ENCODE peak calls at places on chromosomes 4 and X, in eight cellular contexts. F, X, S, A, H, D, I and T are unnamed samples.

GRCh38 chrX:150352114-150352513 is 11.0 kb upstream of the MAMLD1 start:
- DNase-seq in F (no peak), X (no peak), S (peak; percentile 13), A (no peak), H (peak; percentile 11), D (no peak), I (no peak), T (no peak)

GRCh38 chrX:22686138-22686541 is 313.6 kb upstream of the DDX53 start:
- DNase-seq in F (no peak), X (no peak), S (no peak), A (no peak), H (no peak), D (no peak), I (peak; percentile 35), T (no peak)

GRCh38 chr4:99669084-99669483 is 11.5 kb upstream of the C4orf54 start:
- DNase-seq in F (no peak), X (no peak), S (peak; percentile 23), A (no peak), H (no peak), D (no peak), I (no peak), T (no peak)

GRCh38 chr4:7805533-7806079 is 134.1 kb downstream of the AFAP1 start:
- DNase-seq in F (no peak), X (no peak), S (peak; percentile 81), A (no peak), H (peak; percentile 95), D (no peak), I (no peak), T (peak; percentile 57)

GRCh38 chr4:173410106-173410505 is 11.2 kb upstream of the SCRG1 start:
- DNase-seq in F (no peak), X (no peak), S (no peak), A (no peak), H (no peak), D (no peak), I (no peak), T (no peak)

GRCh38 chr4:122700178-122700725 is 32.3 kb upstream of the BBS12 start:
- DNase-seq in F (no peak), X (peak; percentile 50), S (peak; percentile 40), A (no peak), H (peak; percentile 6), D (peak; percentile 18), I (peak; percentile 12), T (peak; percentile 78)

GRCh38 chr4:52507774-52508173 is 151.3 kb downstream of the USP46 start:
- DNase-seq in F (no peak), X (no peak), S (no peak), A (no peak), H (no peak), D (no peak), I (no peak), T (no peak)

GRCh38 chr4:7862561-7863200 is 77.0 kb downstream of the AFAP1 start:
- DNase-seq in F (no peak), X (no peak), S (no peak), A (no peak), H (no peak), D (no peak), I (no peak), T (no peak)

GRCh38 chr4:48831532-48832015 is 686 bp downstream of the OCIAD1 start:
- DNase-seq in F (peak; percentile 58), X (no peak), S (peak; percentile 29), A (no peak), H (no peak), D (no peak), I (no peak), T (no peak)

DNA sequence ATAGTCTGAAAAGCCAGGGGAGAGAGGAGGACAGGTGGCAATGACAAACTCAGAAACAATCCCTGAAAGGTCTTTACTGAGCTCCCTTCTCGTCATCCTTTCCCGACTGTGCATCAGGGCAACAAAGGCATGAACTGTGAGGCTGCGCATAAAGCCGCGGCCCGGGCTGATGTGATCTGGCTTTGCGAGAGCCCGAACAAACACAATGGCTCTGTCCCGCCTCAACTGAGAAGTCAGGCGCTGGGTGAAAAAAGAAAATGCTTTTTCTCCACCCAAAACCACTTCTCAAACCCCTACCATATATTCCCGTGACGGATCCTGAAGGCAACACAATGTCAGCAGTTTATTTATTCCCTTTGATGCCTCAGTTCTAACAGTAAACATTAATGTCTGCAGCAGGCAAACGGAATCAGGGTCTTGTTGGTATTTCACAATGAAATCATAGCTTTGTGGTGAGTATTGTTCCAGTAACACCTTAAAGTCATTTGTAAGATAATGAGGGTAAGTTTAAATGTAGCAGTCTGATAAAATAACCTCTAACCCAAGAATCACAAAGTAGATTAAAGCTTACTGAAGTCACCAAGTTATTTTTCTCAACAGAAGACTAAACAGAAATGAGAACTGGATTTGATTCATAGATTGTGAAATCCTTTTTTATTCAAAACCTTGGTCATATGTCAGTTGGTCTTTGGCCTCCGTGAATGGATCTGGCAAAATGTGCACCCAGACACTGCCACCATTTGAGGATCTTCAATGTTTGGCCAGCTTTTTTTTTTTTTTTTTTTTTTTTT is 67.4 kb downstream of the APBB2 start:
- DNase-seq in F (no peak), X (no peak), S (peak; percentile 88), A (peak; percentile 45), H (no peak), D (no peak), I (no peak), T (peak; percentile 40)
- H3K27ac ChIP-seq in F (no peak overlapping the region), X (no peak overlapping the region), S (peak overlapping the region; percentile 84), A (no peak overlapping the region), H (peak overlapping the region; percentile 48), D (peak overlapping the region; percentile 87), I (peak overlapping the region; percentile 97), T (peak overlapping the region; percentile 39)

GRCh38 chrX:24023972-24024664 is 2.9 kb downstream of the KLHL15 start:
- DNase-seq in F (peak; percentile 42), X (no peak), S (peak; percentile 52), A (no peak), H (no peak), D (no peak), I (no peak), T (peak; percentile 38)

GRCh38 chrX:24025741-24026402 is 1.1 kb downstream of the KLHL15 start:
- DNase-seq in F (no peak), X (no peak), S (peak; percentile 80), A (peak; percentile 70), H (peak; percentile 82), D (peak; percentile 24), I (no peak), T (peak; percentile 71)

GRCh38 chrX:24023538-24023937 is 3.4 kb downstream of the KLHL15 start:
- DNase-seq in F (no peak), X (no peak), S (no peak), A (no peak), H (no peak), D (no peak), I (no peak), T (no peak)

GRCh38 chrX:24026403-24026801 is 584 bp downstream of the KLHL15 start:
- DNase-seq in F (peak; percentile 4), X (no peak), S (peak; percentile 38), A (no peak), H (peak; percentile 29), D (no peak), I (peak; percentile 48), T (peak; percentile 41)

DNA sequence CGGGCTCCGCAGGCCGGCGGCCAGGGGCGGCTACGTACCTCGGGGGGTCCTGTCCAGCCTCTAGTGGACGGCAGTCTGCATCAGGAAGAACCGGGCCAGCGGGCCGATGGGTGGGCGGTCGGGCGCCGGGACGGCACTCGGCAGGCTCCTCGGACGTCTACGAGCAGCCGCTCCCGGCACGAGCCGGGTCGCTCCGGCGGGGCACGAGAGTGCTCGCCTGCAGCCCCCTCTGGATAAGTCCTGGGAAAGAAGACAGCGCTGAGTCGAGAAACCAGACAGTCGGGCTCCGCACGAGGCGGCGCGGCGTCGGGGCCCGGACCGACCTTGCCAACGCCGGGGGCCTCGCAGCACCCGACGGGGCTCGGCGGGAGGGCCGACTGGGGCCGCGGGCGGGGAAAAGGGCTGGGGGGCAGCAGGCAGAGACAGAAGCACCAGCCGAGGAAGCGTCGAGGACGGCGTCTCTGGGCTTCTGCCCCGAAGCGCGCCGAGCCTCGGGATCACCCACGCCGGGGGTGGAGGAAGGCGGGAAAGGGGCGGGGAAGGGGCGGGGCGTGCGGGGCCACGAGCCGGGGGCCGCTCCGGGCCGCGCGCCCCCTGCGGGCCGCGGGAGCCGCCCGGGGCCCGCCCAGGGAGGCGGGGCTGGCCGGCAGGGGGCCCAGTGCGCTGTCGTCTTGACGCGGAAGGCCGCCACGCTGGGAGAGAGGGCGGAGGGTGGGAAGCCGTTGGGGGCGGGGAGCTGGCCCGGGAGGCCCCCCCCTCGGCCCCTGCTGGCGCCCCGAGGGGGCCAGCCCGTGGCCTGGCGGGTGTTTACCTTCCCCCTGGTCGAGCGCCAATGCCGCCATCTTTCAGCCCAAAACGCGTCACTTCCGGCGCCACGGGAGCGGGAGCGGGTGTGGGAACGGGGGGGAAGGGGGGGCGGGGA is 1.9 kb downstream of the KLHL15 start:
- DNase-seq in F (peak; percentile 88), X (peak; percentile 89), S (peak; percentile 94), A (peak; percentile 87), H (peak; percentile 93), D (peak; percentile 60), I (peak; percentile 91), T (peak; percentile 98)
- H3K4me2 ChIP-seq in F (peak overlapping the region; percentile 94), X (peak overlapping the region; percentile 99), S (peak overlapping the region; percentile 88), A (peak overlapping the region; percentile 82), H (peak overlapping the region; percentile 92), D (peak overlapping the region; percentile 87), I (peak overlapping the region; percentile 70), T (peak overlapping the region; percentile 75)

GRCh38 chr4:858136-858535 is 32.2 kb upstream of the CPLX1 start:
- DNase-seq in F (no peak), X (no peak), S (no peak), A (no peak), H (no peak), D (no peak), I (no peak), T (no peak)

GRCh38 chr4:854356-854755 is 28.4 kb upstream of the CPLX1 start:
- DNase-seq in F (no peak), X (no peak), S (no peak), A (no peak), H (no peak), D (no peak), I (no peak), T (no peak)

GRCh38 chr4:857461-857860 is 31.5 kb upstream of the CPLX1 start:
- DNase-seq in F (no peak), X (no peak), S (no peak), A (no peak), H (no peak), D (no peak), I (no peak), T (no peak)

GRCh38 chr4:858831-859451 is 33.0 kb upstream of the CPLX1 start:
- DNase-seq in F (no peak), X (no peak), S (no peak), A (no peak), H (no peak), D (no peak), I (peak; percentile 20), T (no peak)

DNA sequence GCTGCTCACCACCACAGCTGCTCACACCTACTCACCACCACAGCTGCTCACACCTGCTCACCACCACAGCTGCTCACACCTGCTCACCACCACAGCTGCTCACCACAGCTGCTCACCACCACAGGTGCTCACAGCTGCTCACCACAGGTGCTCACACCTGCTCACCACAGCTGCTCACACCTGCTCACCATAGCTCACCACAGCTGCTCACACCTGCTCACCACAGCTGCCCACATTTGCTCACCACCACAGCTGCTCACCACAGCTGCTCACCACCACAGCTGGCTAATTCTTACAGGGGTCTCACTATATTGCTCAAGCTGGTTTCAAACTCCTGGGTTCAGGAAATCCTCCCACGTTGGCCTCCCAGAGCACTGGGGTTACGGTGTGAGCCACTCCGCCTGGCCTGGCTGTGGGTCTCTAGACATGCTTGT is 30.6 kb upstream of the CPLX1 start:
- DNase-seq in F (no peak), X (no peak), S (no peak), A (no peak), H (no peak), D (no peak), I (no peak), T (no peak)
- H3K27ac ChIP-seq in F (peak overlapping the region; percentile 31), X (no peak overlapping the region), S (no peak overlapping the region), A (no peak overlapping the region), H (no peak overlapping the region), D (no peak overlapping the region), I (no peak overlapping the region), T (no peak overlapping the region)

GRCh38 chrX:109393859-109394258 is 88.0 kb downstream of the GUCY2F start:
- DNase-seq in F (peak; percentile 4), X (peak; percentile 9), S (no peak), A (peak; percentile 55), H (peak; percentile 2), D (no peak), I (no peak), T (no peak)
- H3K4me2 ChIP-seq in F (no peak overlapping the region), X (no peak overlapping the region), S (no peak overlapping the region), A (no peak overlapping the region), H (no peak overlapping the region), D (no peak overlapping the region), I (no peak overlapping the region), T (no peak overlapping the region)